ENCODE peak calls at places on chromosomes 3 and 15, in eight cellular contexts. G, W, F, A, P, T, S and Z are unnamed samples.

GRCh38 chr3:150439657-150440056 is 31.6 kb downstream of the TSC22D2 start:
- DNase-seq in G (no peak), W (no peak), F (no peak), A (no peak), P (no peak), T (no peak), S (no peak), Z (no peak)

GRCh38 chr3:29585368-29585767 is 304.5 kb downstream of the RBMS3 start:
- DNase-seq in G (no peak), W (no peak), F (no peak), A (no peak), P (no peak), T (no peak), S (no peak), Z (no peak)

GRCh38 chr3:192077795-192078497 is 617.0 kb downstream of the PYDC2 start:
- DNase-seq in G (no peak), W (no peak), F (no peak), A (no peak), P (no peak), T (no peak), S (no peak), Z (no peak)

GRCh38 chr3:49906004-49906860 is 2.6 kb upstream of the MST1R start:
- DNase-seq in G (peak), W (peak), F (peak), A (peak), P (no peak), T (peak), S (peak), Z (no peak)

GRCh38 chr15:99138491-99138982 is 33.7 kb downstream of the SYNM start:
- DNase-seq in G (no peak), W (no peak), F (no peak), A (no peak), P (no peak), T (no peak), S (no peak), Z (no peak)

GRCh38 chr15:71044006-71044405 is 71.3 kb upstream of the THSD4 start:
- DNase-seq in G (no peak), W (no peak), F (no peak), A (no peak), P (no peak), T (no peak), S (no peak), Z (no peak)

GRCh38 chr15:44066211-44066827 is 128.8 kb downstream of the FRMD5 start:
- DNase-seq in G (peak), W (peak), F (peak), A (peak), P (no peak), T (peak), S (peak), Z (no peak)

GRCh38 chr15:66838671-66839239 is 136.7 kb downstream of the SMAD6 start:
- DNase-seq in G (peak), W (no peak), F (peak), A (no peak), P (no peak), T (no peak), S (no peak), Z (no peak)

GRCh38 chr15:99369250-99369649 is 118.0 kb downstream of the LRRC28 start:
- DNase-seq in G (no peak), W (no peak), F (no peak), A (no peak), P (no peak), T (no peak), S (no peak), Z (no peak)

GRCh38 chr15:57552678-57553334 is 38.9 kb upstream of the MYZAP start:
- DNase-seq in G (no peak), W (no peak), F (no peak), A (no peak), P (no peak), T (no peak), S (no peak), Z (no peak)

GRCh38 chr3:177371903-177372302 is 174.6 kb upstream of the TBL1XR1 start:
- DNase-seq in G (no peak), W (no peak), F (no peak), A (no peak), P (no peak), T (no peak), S (no peak), Z (no peak)

GRCh38 chr15:48500595-48500994 is 144.9 kb downstream of the FBN1 start:
- DNase-seq in G (peak), W (no peak), F (no peak), A (no peak), P (no peak), T (no peak), S (no peak), Z (no peak)

GRCh38 chr3:90091557-90091956 is 984.1 kb downstream of the EPHA3 start:
- DNase-seq in G (peak), W (no peak), F (no peak), A (no peak), P (no peak), T (no peak), S (no peak), Z (no peak)

GRCh38 chr15:100100926-100101325 is 240.8 kb downstream of the ADAMTS17 start:
- DNase-seq in G (no peak), W (no peak), F (no peak), A (no peak), P (no peak), T (no peak), S (no peak), Z (no peak)

GRCh38 chr15:77591960-77592613 is 40.6 kb downstream of the LINGO1 start:
- DNase-seq in G (no peak), W (no peak), F (no peak), A (no peak), P (no peak), T (no peak), S (no peak), Z (no peak)

GRCh38 chr15:96869122-96869521 is 538.6 kb downstream of the NR2F2 start:
- DNase-seq in G (no peak), W (no peak), F (peak), A (no peak), P (no peak), T (no peak), S (no peak), Z (no peak)

GRCh38 chr3:7264196-7264526 is 403.2 kb downstream of the GRM7 start:
- DNase-seq in G (no peak), W (no peak), F (no peak), A (no peak), P (no peak), T (no peak), S (no peak), Z (no peak)

GRCh38 chr15:55799287-55800212 is 56.6 kb upstream of the PRTG start:
- DNase-seq in G (peak), W (no peak), F (peak), A (peak), P (no peak), T (peak), S (no peak), Z (no peak)